ENCODE peak calls at places on chromosomes 12 and 14, in nine cellular contexts. P is SK-N-SH; Y is brain microvascular endothelial cell; F is lower lobe of right lung; I is left ventricle myocardium inferior; A is GM23338; M is ovary; H is CD8-positive, alpha-beta memory T cell; K is heart right ventricle. Q is an unnamed sample.

GRCh38 chr12:1544991-1545700 is 49.2 kb downstream of the FBXL14 start:
- DNase-seq in I (peak; percentile 20), Y (no peak), P (no peak), F (no peak), M (no peak), H (no peak), A (peak; percentile 47), K (no peak), Q (peak; percentile 38)

GRCh38 chr14:78029471-78030372 is 140.5 kb upstream of the NRXN3 start:
- DNase-seq in P (no peak), F (no peak), H (no peak), I (no peak), A (peak; percentile 75), K (no peak), Y (no peak), M (no peak), Q (no peak)

GRCh38 chr14:64870160-64870559 is 9.5 kb downstream of the SPTB start:
- DNase-seq in F (no peak), K (no peak), M (no peak), H (no peak), Y (no peak), P (no peak), A (no peak), I (no peak), Q (no peak)

GRCh38 chr12:23938422-23938821 is 11.0 kb downstream of the SOX5 start:
- DNase-seq in P (no peak), H (no peak), F (no peak), A (no peak), I (no peak), K (no peak), Y (no peak), M (no peak), Q (no peak)

GRCh38 chr14:36942522-36943245 is 229.7 kb downstream of the SLC25A21 start:
- DNase-seq in I (no peak), A (no peak), P (no peak), K (no peak), M (no peak), Y (peak; percentile 44), F (no peak), H (no peak), Q (no peak)

GRCh38 chr12:59973515-59973914 is 377.7 kb downstream of the SLC16A7 start:
- DNase-seq in F (no peak), A (no peak), H (no peak), P (no peak), M (no peak), Y (no peak), I (no peak), K (no peak), Q (no peak)

GRCh38 chr14:68510201-68510600 is 282.7 kb downstream of the ZFP36L1 start:
- DNase-seq in H (no peak), F (no peak), K (peak; percentile 56), P (peak; percentile 81), Y (no peak), I (peak; percentile 58), M (peak; percentile 55), A (no peak), Q (no peak)

GRCh38 chr14:89481167-89481566 is 64.1 kb upstream of the FOXN3 start:
- DNase-seq in P (no peak), F (no peak), I (peak; percentile 70), M (no peak), A (no peak), Y (no peak), H (no peak), K (peak; percentile 42), Q (no peak)

GRCh38 chr12:6407206-6407954 is 23.4 kb downstream of the LTBR start:
- DNase-seq in A (no peak), K (no peak), I (no peak), H (no peak), M (no peak), F (no peak), P (no peak), Y (no peak), Q (no peak)

GRCh38 chr12:54030442-54030801 is 2.2 kb downstream of the HOXC6 start:
- DNase-seq in A (no peak), F (no peak), Y (no peak), K (no peak), I (no peak), M (no peak), H (no peak), P (no peak), Q (no peak)

GRCh38 chr12:54030889-54031860 is 1.7 kb upstream of the HOXC5 start:
- DNase-seq in H (no peak), F (no peak), A (peak; percentile 79), Y (no peak), P (no peak), M (peak; percentile 80), K (no peak), I (no peak), Q (no peak)

GRCh38 chr12:54028324-54029201 is at the start of gene HOXC6:
- DNase-seq in H (no peak), F (no peak), I (no peak), M (peak; percentile 53), A (peak; percentile 57), Y (no peak), K (no peak), P (peak; percentile 90), Q (no peak)

GRCh38 chr12:54027442-54027786 is 826 bp upstream of the HOXC6 start:
- DNase-seq in H (no peak), M (no peak), K (no peak), F (no peak), P (no peak), A (no peak), Y (no peak), I (no peak), Q (no peak)

DNA sequence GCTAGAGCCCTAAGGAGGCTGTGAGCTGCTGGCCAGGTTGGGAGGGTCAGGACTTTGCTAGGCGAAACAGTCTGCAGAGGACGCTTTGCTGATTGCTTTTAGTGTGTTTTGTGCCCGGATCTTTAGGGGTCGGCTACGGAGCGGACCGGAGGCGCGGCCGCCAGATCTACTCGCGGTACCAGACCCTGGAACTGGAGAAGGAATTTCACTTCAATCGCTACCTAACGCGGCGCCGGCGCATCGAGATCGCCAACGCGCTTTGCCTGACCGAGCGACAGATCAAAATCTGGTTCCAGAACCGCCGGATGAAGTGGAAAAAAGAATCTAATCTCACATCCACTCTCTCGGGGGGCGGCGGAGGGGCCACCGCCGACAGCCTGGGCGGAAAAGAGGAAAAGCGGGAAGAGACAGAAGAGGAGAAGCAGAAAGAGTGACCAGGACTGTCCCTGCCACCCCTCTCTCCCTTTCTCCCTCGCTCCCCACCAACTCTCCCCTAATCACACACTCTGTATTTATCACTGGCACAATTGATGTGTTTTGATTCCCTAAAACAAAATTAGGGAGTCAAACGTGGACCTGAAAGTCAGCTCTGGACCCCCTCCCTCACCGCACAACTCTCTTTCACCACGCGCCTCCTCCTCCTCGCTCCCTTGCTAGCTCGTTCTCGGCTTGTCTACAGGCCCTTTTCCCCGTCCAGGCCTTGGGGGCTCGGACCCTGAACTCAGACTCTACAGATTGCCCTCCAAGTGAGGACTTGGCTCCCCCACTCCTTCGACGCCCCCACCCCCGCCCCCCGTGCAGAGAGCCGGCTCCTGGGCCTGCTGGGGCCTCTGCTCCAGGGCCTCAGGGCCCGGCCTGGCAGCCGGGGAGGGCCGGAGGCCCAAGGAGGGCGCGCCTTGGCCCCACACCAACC is 1.5 kb downstream of the HOXC6 start:
- DNase-seq in H (no peak), M (peak; percentile 41), P (no peak), K (no peak), Y (no peak), A (peak; percentile 64), F (no peak), I (no peak), Q (no peak)
- H3K27me3 ChIP-seq in H (peaks cover 78% of the 10 kb centered on the region), M (no peaks in the 10 kb centered on the region), P (no peaks in the 10 kb centered on the region), K (peaks cover 100% of the 10 kb centered on the region), Y (peaks cover 94% of the 10 kb centered on the region), A (peaks cover 100% of the 10 kb centered on the region), F (peaks cover 100% of the 10 kb centered on the region), I (peaks cover 100% of the 10 kb centered on the region), Q (no peaks in the 10 kb centered on the region)

DNA sequence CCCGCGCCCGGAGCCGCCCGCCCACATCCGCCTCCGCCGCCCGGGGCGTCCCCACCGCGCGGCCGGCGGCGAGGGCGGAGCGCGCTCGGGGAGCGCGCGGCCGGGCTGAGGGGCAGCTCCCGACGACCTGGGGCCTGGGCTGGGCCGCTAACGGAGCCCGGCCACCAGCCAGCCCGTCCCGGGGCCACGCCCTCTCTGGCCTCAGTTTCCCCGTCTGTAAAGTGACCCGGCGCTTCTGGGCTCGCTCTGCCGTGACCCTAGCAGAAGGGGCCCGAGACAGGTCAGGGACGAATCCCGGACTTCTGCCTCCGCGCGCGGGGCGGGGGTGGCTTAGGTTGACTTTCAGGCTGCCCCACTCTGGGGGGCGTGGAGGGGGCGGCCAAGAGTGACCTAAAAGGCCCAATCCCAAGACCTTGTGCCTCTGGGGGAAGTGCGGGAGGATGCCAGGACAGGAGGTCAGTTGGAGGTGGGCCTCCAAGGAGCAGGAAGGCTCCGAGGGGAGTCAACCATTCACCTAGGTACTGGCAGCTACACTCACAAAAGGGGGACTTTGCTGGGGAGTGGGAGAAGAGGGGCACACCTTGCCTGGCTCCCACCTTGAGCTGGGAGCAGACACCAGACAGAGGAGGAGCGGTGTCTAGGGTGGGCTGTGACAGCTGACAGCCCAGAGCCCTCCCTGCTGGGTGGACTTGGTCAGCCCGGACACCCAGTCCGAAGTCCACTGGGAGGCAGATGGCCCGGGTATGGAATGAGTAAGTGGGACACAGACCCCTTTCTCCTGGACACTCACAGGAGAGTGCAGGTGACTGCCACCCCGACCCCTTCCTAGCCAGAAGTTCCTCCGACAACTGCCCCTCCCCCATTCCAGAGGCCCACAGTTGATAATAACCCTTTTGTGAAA is 483 bp upstream of the AKT1 start:
- DNase-seq in M (peak; percentile 50), P (peak; percentile 94), K (peak; percentile 76), F (no peak), A (peak; percentile 54), H (peak; percentile 67), Y (no peak), I (peak; percentile 75), Q (peak; percentile 56)
- H3K4me3 ChIP-seq in M (peak overlapping the region; percentile 49), P (peak overlapping the region; percentile 79), K (peak overlapping the region; percentile 58), F (peak overlapping the region; percentile 56), A (peak overlapping the region; percentile 72), H (peak overlapping the region; percentile 45), Y (peak overlapping the region; percentile 54), I (peak overlapping the region; percentile 69), Q (peak overlapping the region; percentile 38)

GRCh38 chr12:132713123-132713522 is 2.5 kb downstream of the PGAM5 start:
- DNase-seq in Y (no peak), F (no peak), H (no peak), M (no peak), K (no peak), I (no peak), P (no peak), A (no peak), Q (no peak)
- H3K36me3 ChIP-seq in Y (peaks cover 16% of the 10 kb centered on the region), F (peaks cover 32% of the 10 kb centered on the region), H (peaks cover 10% of the 10 kb centered on the region), M (no peaks in the 10 kb centered on the region), K (no peaks in the 10 kb centered on the region), I (peaks cover 38% of the 10 kb centered on the region), P (peaks cover 6% of the 10 kb centered on the region), A (peaks cover 4% of the 10 kb centered on the region), Q (peaks cover 58% of the 10 kb centered on the region)

DNA sequence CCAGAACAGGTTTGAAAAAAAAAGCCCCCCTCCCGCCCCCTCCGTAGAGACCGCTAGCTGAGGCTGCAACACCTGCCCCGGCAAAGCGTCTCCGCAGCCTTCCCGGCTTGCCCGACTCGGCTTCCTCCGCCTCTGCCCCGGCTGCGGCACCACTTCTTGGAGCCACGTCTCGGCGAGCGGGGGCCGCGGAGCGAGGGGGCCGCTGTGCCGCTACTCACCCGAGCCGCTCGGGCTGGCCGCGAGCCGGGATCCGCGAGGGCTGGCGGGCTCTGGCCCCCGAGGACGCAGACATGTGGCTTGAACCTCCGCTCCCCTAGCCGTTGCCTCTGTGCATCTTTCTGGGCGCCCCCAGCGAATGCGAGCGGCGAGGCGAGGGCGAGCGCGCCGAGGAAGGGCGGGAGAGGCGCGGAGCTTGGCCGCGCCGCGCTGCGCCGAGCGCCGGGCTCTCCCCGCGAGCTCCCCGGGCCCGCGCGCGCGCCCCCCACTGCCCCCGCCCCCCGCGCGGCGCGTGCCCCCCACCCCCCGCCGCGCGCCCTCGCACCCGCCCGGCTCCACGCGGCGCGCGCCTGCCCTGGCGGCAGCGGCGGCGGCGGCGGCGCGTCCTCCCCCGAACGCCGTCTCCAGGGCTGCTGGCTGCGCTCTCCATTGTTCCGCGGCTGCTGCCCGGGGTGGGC is 249.5 kb downstream of the APAF1 start:
- DNase-seq in M (peak; percentile 39), K (no peak), Y (no peak), F (no peak), A (peak; percentile 74), H (no peak), P (peak; percentile 75), I (no peak), Q (no peak)
- H3K27me3 ChIP-seq in M (no peaks in the 10 kb centered on the region), K (peaks cover 59% of the 10 kb centered on the region), Y (peaks cover 42% of the 10 kb centered on the region), F (peaks cover 49% of the 10 kb centered on the region), A (peaks cover 58% of the 10 kb centered on the region), H (peaks cover 7% of the 10 kb centered on the region), P (peaks cover 28% of the 10 kb centered on the region), I (peaks cover 92% of the 10 kb centered on the region), Q (peaks cover 66% of the 10 kb centered on the region)